ENCODE peak calls at places on chromosomes 4 and X, in four cellular contexts. Y is HL-60, Z is suprapubic skin, X is K562. U is an unnamed sample.
A peak's percentile ranks its signal among the peaks of the same experiment; 100 is the strongest.

GRCh38 chrX:112851806-112852205 is 11.2 kb upstream of the AMOT start:
- DNase-seq in Y (no peak), Z (no peak), X (no peak), U (no peak)

GRCh38 chr4:183443609-183444148 is 757 bp upstream of the CDKN2AIP start:
- DNase-seq in Y (no peak), Z (peak; percentile 83), X (peak; percentile 66), U (peak; percentile 81)

GRCh38 chr4:55758570-55758969 is 61.0 kb upstream of the EXOC1L start:
- DNase-seq in Y (no peak), Z (no peak), X (no peak), U (no peak)

GRCh38 chr4:51943221-51943620 is 76.9 kb downstream of the LRRC66 start:
- DNase-seq in Y (no peak), Z (no peak), X (no peak), U (no peak)

GRCh38 chr4:94416981-94417380 is 34.8 kb upstream of the PDLIM5 start:
- DNase-seq in Y (no peak), Z (no peak), X (no peak), U (no peak)

GRCh38 chr4:173403051-173403450 is 4.1 kb upstream of the SCRG1 start:
- DNase-seq in Y (no peak), Z (no peak), X (no peak), U (no peak)

GRCh38 chr4:110020139-110020538 is 107.5 kb downstream of the EGF start:
- DNase-seq in Y (no peak), Z (no peak), X (no peak), U (no peak)

GRCh38 chr4:81736324-81736723 is 264.6 kb upstream of the RASGEF1B start:
- DNase-seq in Y (no peak), Z (no peak), X (peak; percentile 8), U (no peak)

GRCh38 chr4:82643994-82644730 is 82.4 kb upstream of the TMEM150C start:
- DNase-seq in Y (no peak), Z (no peak), X (no peak), U (no peak)

GRCh38 chr4:157045507-157046127 is 30.3 kb upstream of the GLRB start:
- DNase-seq in Y (no peak), Z (no peak), X (peak; percentile 6), U (peak; percentile 66)

GRCh38 chrX:106894392-106894909 is 8.7 kb downstream of the RIPPLY1 start:
- DNase-seq in Y (peak; percentile 2), Z (no peak), X (peak; percentile 59), U (peak; percentile 78)

GRCh38 chrX:65644621-65645287 is 22.7 kb upstream of the MSN start:
- DNase-seq in Y (no peak), Z (peak; percentile 88), X (peak; percentile 39), U (peak; percentile 94)

GRCh38 chr4:8528713-8529112 is 51.5 kb upstream of the GPR78 start:
- DNase-seq in Y (no peak), Z (no peak), X (no peak), U (no peak)

GRCh38 chrX:70134116-70134477 is 850 bp downstream of the IGBP1 start:
- DNase-seq in Y (peak; percentile 14), Z (no peak), X (peak; percentile 23), U (no peak)

GRCh38 chr4:2136736-2137135 is 77.6 kb downstream of the NAT8L start:
- DNase-seq in Y (no peak), Z (no peak), X (no peak), U (no peak)

GRCh38 chr4:181301735-181302380 is 941.3 kb upstream of the TENM3 start:
- DNase-seq in Y (peak; percentile 5), Z (no peak), X (peak; percentile 45), U (no peak)

GRCh38 chr4:112531146-112531545 is 15.2 kb upstream of the NEUROG2 start:
- DNase-seq in Y (no peak), Z (no peak), X (no peak), U (no peak)

GRCh38 chrX:141791856-141792255 is 46.3 kb upstream of the MAGEC3 start:
- DNase-seq in Y (no peak), Z (no peak), X (no peak), U (no peak)

GRCh38 chrX:19174401-19175025 is 52.2 kb upstream of the ADGRG2 start:
- DNase-seq in Y (no peak), Z (no peak), X (no peak), U (no peak)

GRCh38 chr4:151727365-151727764 is 33.4 kb downstream of the GATB start:
- DNase-seq in Y (no peak), Z (no peak), X (no peak), U (no peak)
- H3K27ac ChIP-seq in Y (no peak overlapping the region), Z (no peak overlapping the region), X (no peak overlapping the region), U (no peak overlapping the region)

DNA sequence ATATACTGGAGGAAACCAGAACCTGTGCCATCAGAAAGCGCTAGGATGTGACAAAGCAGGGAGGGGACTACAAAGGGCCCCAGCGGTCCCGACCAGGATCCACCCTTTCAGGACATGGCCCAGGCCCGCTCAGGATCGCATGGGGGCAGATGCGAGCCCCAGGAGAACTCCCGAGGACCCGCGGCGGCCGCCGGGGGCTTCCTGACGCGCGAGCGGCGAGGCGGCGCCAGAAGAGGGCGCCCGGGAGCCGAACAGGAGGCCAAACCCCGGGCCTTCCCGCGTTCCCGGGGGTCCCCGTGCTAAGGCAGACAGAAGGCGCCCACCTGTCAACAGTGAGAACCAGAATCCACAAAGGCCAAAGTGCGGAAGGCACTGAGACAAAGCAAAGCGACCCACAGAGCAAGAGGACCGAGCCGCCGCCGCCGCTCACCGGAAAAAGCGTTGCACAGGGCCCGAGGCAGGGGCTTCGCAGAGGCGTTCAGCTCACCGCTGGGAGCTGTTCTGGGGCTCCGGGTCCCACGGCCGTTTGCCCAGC is 7.3 kb upstream of the OPN1LW start:
- DNase-seq in Y (no peak), Z (peak; percentile 77), X (peak; percentile 83), U (peak; percentile 87)
- TF ChIP-seq POLR2AphosphoS5 in Y (no peak), Z (no peak), X (no peak), U (no peak)

GRCh38 chr4:26862381-26862915 is 1.8 kb downstream of the STIM2 start:
- DNase-seq in Y (no peak), Z (no peak), X (no peak), U (no peak)
- TF ChIP-seq CTCF in Y (no peak), Z (no peak), X (no peak), U (no peak)

GRCh38 chrX:139936259-139936658 is 3.4 kb upstream of the ATP11C start:
- DNase-seq in Y (no peak), Z (no peak), X (peak; percentile 20), U (no peak)

GRCh38 chrX:139932901-139933796 is at the start of gene ATP11C:
- DNase-seq in Y (peak; percentile 66), Z (peak; percentile 89), X (peak; percentile 85), U (peak; percentile 94)

GRCh38 chrX:139932077-139932900 is 564 bp downstream of the ATP11C start:
- DNase-seq in Y (no peak), Z (peak; percentile 76), X (peak; percentile 81), U (peak; percentile 73)

GRCh38 chrX:139931646-139932076 is 1.2 kb downstream of the ATP11C start:
- DNase-seq in Y (no peak), Z (peak; percentile 66), X (no peak), U (no peak)

GRCh38 chrX:139933904-139934303 is 1.1 kb upstream of the ATP11C start:
- DNase-seq in Y (no peak), Z (no peak), X (no peak), U (no peak)
- H3K27ac ChIP-seq in Y (peak overlapping the region; percentile 94), Z (peak overlapping the region; percentile 98), X (peak overlapping the region; percentile 95), U (peak overlapping the region; percentile 98)

DNA sequence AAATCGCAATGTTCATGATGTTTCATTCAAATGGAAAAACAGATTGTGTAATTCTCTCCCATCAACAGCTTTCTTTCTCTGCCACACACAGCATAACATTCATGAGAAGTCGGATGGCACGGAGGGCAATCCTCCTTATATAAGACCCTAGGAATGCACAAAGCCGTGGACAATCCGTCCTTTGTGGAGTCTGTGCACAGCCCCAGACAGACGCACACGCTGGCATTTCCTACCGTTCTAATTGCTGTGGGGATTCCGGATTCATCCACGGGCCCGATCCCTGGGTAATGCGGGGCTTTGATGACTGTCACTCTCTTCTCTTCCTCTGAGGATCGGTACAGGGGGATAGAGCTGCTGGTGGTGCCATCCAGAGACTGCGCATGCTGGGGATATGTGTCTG is 121.9 kb upstream of the PDLIM3 start:
- DNase-seq in Y (no peak), Z (no peak), X (no peak), U (peak; percentile 78)
- TF ChIP-seq POLR2AphosphoS5 in Y (no peak), Z (no peak), X (no peak), U (peak; percentile 61)